ENCODE peak calls at places on chromosomes 3 and 15, in six cellular contexts. F is cardiac muscle cell, I is ovary, O is body of pancreas, U is PC-3, V is right atrium auricular region. C is an unnamed sample. For H3K4me1, the result is how much of the 10 kb centered on the place peaks cover.

GRCh38 chr3:43690400-43691119 is at the start of gene ABHD5:
- DNase-seq in V (peak), O (peak), U (peak), F (peak), I (peak), C (peak)

GRCh38 chr3:97479740-97480139 is 284.8 kb upstream of the ARL6 start:
- DNase-seq in I (no peak), U (no peak), F (no peak), O (no peak), V (no peak), C (no peak)

GRCh38 chr3:125959317-125960065 is 9.5 kb upstream of the ROPN1B start:
- DNase-seq in I (no peak), U (no peak), V (no peak), O (no peak), F (no peak), C (no peak)

GRCh38 chr3:18087963-18088362 is 337.2 kb downstream of the SATB1 start:
- DNase-seq in I (no peak), F (no peak), U (no peak), V (no peak), O (no peak), C (no peak)

GRCh38 chr3:188270423-188270972 is 116.5 kb downstream of the LPP start:
- DNase-seq in U (peak), I (no peak), O (no peak), F (peak), V (no peak), C (no peak)

GRCh38 chr3:193711964-193712598 is 119.1 kb downstream of the OPA1 start:
- DNase-seq in F (no peak), O (no peak), I (no peak), U (peak), V (no peak), C (peak)

GRCh38 chr3:136676009-136676408 is 76.2 kb downstream of the STAG1 start:
- DNase-seq in F (no peak), U (no peak), O (no peak), I (no peak), V (no peak), C (no peak)

GRCh38 chr3:62923092-62923491 is 47.9 kb upstream of the CADPS start:
- DNase-seq in F (no peak), O (no peak), I (no peak), V (no peak), U (no peak), C (peak)

GRCh38 chr15:40421246-40422157 is 15.9 kb downstream of the IVD start:
- DNase-seq in I (peak), U (peak), O (peak), F (peak), V (peak), C (peak)

GRCh38 chr3:151346292-151346691 is 16.9 kb upstream of the P2RY13 start:
- DNase-seq in F (no peak), I (no peak), O (no peak), U (no peak), V (no peak), C (no peak)

GRCh38 chr15:63487076-63487757 is 17.2 kb upstream of the USP3 start:
- DNase-seq in O (peak), U (peak), I (peak), V (peak), F (peak), C (peak)

GRCh38 chr3:129002573-129003569 is 1.8 kb downstream of the EFCC1 start:
- DNase-seq in V (no peak), U (no peak), I (no peak), O (no peak), F (no peak), C (no peak)

GRCh38 chr3:34239870-34240269 is 441.4 kb downstream of the PDCD6IP start:
- DNase-seq in O (no peak), V (no peak), U (no peak), I (no peak), F (no peak), C (no peak)

GRCh38 chr3:109384164-109384563 is 46.8 kb upstream of the DPPA4 start:
- DNase-seq in O (no peak), V (no peak), U (no peak), F (no peak), I (no peak), C (no peak)

GRCh38 chr3:140920029-140920428 is 21.6 kb upstream of the SLC25A36 start:
- DNase-seq in U (no peak), O (no peak), V (no peak), F (no peak), I (no peak), C (no peak)

GRCh38 chr3:126850370-126851085 is 132.4 kb upstream of the PLXNA1 start:
- DNase-seq in O (peak), U (no peak), V (peak), F (peak), I (no peak), C (no peak)

GRCh38 chr3:155270485-155271342 is 22.8 kb downstream of the STRIT1 start:
- DNase-seq in F (no peak), V (no peak), I (no peak), U (peak), O (no peak), C (no peak)

GRCh38 chr3:195803309-195803908 is 8.3 kb downstream of the MUC4 start:
- DNase-seq in O (no peak), I (no peak), U (no peak), F (no peak), V (no peak), C (no peak)

GRCh38 chr3:38117748-38118420 is 19.0 kb downstream of the ACAA1 start:
- DNase-seq in V (peak), F (peak), I (no peak), U (peak), O (peak), C (peak)

GRCh38 chr3:77835916-77836315 is 796.0 kb downstream of the ROBO2 start:
- DNase-seq in I (no peak), U (no peak), F (no peak), V (no peak), O (no peak), C (no peak)

GRCh38 chr3:73716418-73716817 is 91.7 kb upstream of the PDZRN3 start:
- DNase-seq in I (no peak), U (peak), O (no peak), V (no peak), F (no peak), C (no peak)

GRCh38 chr3:35484939-35485605 is 154.3 kb upstream of the ARPP21 start:
- DNase-seq in O (no peak), F (peak), V (no peak), I (no peak), U (no peak), C (no peak)

GRCh38 chr3:64088408-64089136 is 65.3 kb upstream of the PSMD6 start:
- DNase-seq in U (no peak), V (no peak), I (no peak), F (no peak), O (no peak), C (no peak)

GRCh38 chr3:2375371-2375770 is 276.7 kb downstream of the CNTN4 start:
- DNase-seq in V (no peak), I (no peak), U (no peak), O (no peak), F (no peak), C (no peak)
- H3K4me1 ChIP-seq in V (under half), I (under half), U (under half), O (under half), F (under half), C (under half)

DNA sequence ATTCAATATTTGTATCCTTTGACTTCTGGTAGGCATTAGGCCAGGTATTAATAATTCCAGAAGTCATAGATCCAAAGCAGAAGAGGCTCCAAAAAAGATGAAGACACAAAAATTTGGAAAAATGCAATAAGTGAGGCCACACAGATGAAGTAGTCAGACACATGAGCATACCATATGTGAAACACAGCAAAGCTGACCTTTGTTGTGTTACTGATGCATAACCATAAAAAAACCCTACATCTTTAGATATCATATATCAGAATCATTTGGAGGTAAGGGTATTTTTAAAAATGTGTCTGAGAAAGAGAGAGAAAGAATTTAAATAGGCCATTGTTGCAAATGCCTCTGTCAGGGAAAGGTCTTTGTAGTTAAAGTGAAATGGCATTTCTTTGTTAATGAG is 314.9 kb downstream of the SLC9A9 start:
- DNase-seq in V (no peak), I (no peak), F (no peak), U (no peak), O (no peak), C (no peak)
- H3K4me1 ChIP-seq in V (under half), I (under half), F (under half), U (under half), O (under half), C (under half)

GRCh38 chr3:13081603-13082360 is 8.6 kb upstream of the IQSEC1 start:
- DNase-seq in O (no peak), I (no peak), U (no peak), F (no peak), V (no peak), C (no peak)
- H3K4me1 ChIP-seq in O (under half), I (under half), U (under half), F (under half), V (under half), C (under half)

GRCh38 chr15:50257206-50257735 is 8.3 kb downstream of the HDC start:
- DNase-seq in V (no peak), I (no peak), F (no peak), U (no peak), O (no peak), C (no peak)

GRCh38 chr15:50256188-50257041 is 9.1 kb downstream of the HDC start:
- DNase-seq in U (peak), F (no peak), V (no peak), O (no peak), I (no peak), C (no peak)

GRCh38 chr15:50259276-50259675 is 6.2 kb downstream of the HDC start:
- DNase-seq in U (no peak), V (no peak), O (no peak), F (no peak), I (no peak), C (no peak)

GRCh38 chr15:50260969-50261496 is 4.5 kb downstream of the HDC start:
- DNase-seq in F (no peak), I (no peak), V (no peak), O (no peak), U (no peak), C (no peak)

DNA sequence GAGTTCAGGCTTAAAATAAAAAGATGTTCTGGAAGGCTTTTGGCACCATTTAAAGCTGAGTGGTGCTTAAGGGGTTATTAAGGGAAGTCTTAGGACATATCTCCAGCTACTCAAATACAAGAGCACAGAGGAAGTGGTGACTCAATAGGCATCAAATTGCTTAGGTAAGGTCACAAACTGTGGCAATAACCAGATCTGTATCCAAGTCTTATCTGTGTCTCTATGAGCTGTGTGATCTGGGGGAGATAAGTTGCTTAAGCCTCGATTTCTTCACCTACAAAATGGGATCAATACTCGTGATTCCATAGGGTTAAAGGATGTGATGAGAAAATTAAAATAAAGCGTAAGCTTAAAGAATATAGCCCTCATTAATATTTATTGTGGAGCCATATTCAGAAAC is 7.6 kb downstream of the HDC start:
- DNase-seq in U (peak), F (no peak), V (no peak), O (no peak), I (no peak), C (no peak)
- H3K4me1 ChIP-seq in U (under half), F (under half), V (under half), O (under half), I (under half), C (under half)

DNA sequence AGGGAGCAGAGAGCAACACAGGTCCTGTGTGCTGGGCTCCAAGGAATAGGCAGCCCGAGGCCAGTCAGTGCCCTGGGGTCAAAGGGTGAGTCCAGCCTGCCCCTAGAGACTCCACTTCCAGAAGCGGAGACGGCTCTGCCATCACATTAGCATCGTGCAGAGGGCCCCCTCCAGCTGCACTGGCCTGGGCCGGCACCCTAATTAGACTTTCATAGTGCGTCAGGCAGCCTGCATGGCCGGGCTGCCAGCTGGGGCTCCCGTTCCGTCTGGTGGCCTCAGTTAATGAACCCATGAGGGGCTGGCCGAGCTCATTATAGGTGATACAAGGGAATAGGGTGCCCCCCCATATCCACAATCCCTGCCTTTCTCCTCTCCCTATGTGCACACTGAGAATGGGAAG is 128.1 kb downstream of the SRGAP3 start:
- DNase-seq in U (no peak), O (no peak), I (no peak), F (no peak), V (no peak), C (no peak)
- H3K4me1 ChIP-seq in U (under half), O (under half), I (under half), F (under half), V (under half), C (under half)

C was measured in small intestine.